ENCODE peak calls at places on chromosomes 13 and 19, in five cellular contexts. P is astrocyte of the spinal cord; L is fibroblast of pulmonary artery; H is activated CD8-positive, alpha-beta T cell treated with anti-CD3 and anti-CD28 coated beads for 36 hours; Q is GM06990. G is an unnamed sample.
A peak's percentile ranks its signal among the peaks of the same experiment; 100 is the strongest.

GRCh38 chr13:73832203-73832602 is 302.0 kb downstream of the KLF12 start:
- DNase-seq in L (no peak), H (no peak), Q (no peak), P (peak; percentile 26), G (no peak)

GRCh38 chr13:39036212-39036611 is 1.7 kb downstream of the PROSER1 start:
- DNase-seq in P (peak; percentile 27), Q (no peak), L (peak; percentile 44), H (peak; percentile 54), G (no peak)

GRCh38 chr13:96199315-96199714 is 109.4 kb downstream of the HS6ST3 start:
- DNase-seq in H (no peak), P (no peak), L (no peak), Q (no peak), G (no peak)

GRCh38 chr19:30449191-30449590 is 77.0 kb downstream of the ZNF536 start:
- DNase-seq in P (no peak), H (no peak), Q (no peak), L (no peak), G (no peak)

GRCh38 chr19:46678110-46678732 is 17.2 kb upstream of the DACT3 start:
- DNase-seq in P (no peak), L (peak; percentile 16), Q (peak; percentile 66), H (peak; percentile 80), G (no peak)

GRCh38 chr13:91141619-91142061 is 205.8 kb upstream of the MIR17HG start:
- DNase-seq in L (no peak), P (no peak), H (no peak), Q (no peak), G (no peak)

GRCh38 chr19:56689198-56689597 is 17.6 kb upstream of the ZNF835 start:
- DNase-seq in Q (no peak), P (no peak), L (no peak), H (no peak), G (no peak)

GRCh38 chr13:79451500-79451962 is 29.4 kb upstream of the NDFIP2 start:
- DNase-seq in P (peak; percentile 92), L (peak; percentile 88), Q (peak; percentile 55), H (peak; percentile 98), G (peak; percentile 76)

GRCh38 chr13:39417131-39417530 is 185.9 kb downstream of the LHFPL6 start:
- DNase-seq in L (peak; percentile 34), H (no peak), Q (no peak), P (peak; percentile 15), G (no peak)

GRCh38 chr19:9552902-9553301 is 14.5 kb upstream of the ZNF426 start:
- DNase-seq in Q (no peak), H (no peak), P (no peak), L (no peak), G (no peak)

GRCh38 chr13:93375491-93375890 is 148.9 kb downstream of the GPC6 start:
- DNase-seq in H (no peak), Q (no peak), L (no peak), P (no peak), G (no peak)

GRCh38 chr19:58021541-58022282 is 12.1 kb upstream of the ZSCAN1 start:
- DNase-seq in Q (no peak), H (peak; percentile 81), P (peak; percentile 17), L (peak; percentile 50), G (no peak)

GRCh38 chr19:8396563-8397203 is 6.5 kb downstream of the RAB11B start:
- DNase-seq in Q (peak; percentile 62), P (peak; percentile 35), H (peak; percentile 89), L (peak; percentile 69), G (peak; percentile 85)

GRCh38 chr19:44548736-44549135 is 19.3 kb upstream of the CEACAM20 start:
- DNase-seq in H (no peak), Q (no peak), L (peak; percentile 71), P (peak; percentile 41), G (no peak)

GRCh38 chr19:55579766-55580621 is 654 bp downstream of the ZNF579 start:
- DNase-seq in H (peak; percentile 28), L (peak; percentile 37), Q (no peak), P (peak; percentile 47), G (peak; percentile 73)

GRCh38 chr13:109288151-109288709 is 498.2 kb downstream of the IRS2 start:
- DNase-seq in Q (no peak), P (no peak), H (no peak), L (no peak), G (no peak)

GRCh38 chr19:46386996-46387712 is 26.2 kb downstream of the CCDC8 start:
- DNase-seq in H (no peak), L (no peak), P (no peak), Q (no peak), G (no peak)

GRCh38 chr19:40771101-40771539 is 4.2 kb upstream of the MIA start:
- DNase-seq in H (no peak), P (no peak), L (no peak), Q (no peak), G (no peak)

GRCh38 chr13:48493851-48494250 is 39.0 kb downstream of the RCBTB2 start:
- DNase-seq in P (no peak), L (peak; percentile 65), Q (no peak), H (no peak), G (no peak)

GRCh38 chr19:37313335-37313627 is 57.6 kb upstream of the ZNF527 start:
- DNase-seq in Q (no peak), H (no peak), P (no peak), L (no peak), G (no peak)

GRCh38 chr19:37317403-37318209 is 53.3 kb upstream of the ZNF527 start:
- DNase-seq in L (peak; percentile 100), P (peak; percentile 99), Q (peak; percentile 95), H (peak; percentile 95), G (peak; percentile 90)
- TF ChIP-seq CTCF in L (peak; percentile 35), P (peak; percentile 30), Q (peak; percentile 47), H (no peak), G (no peak)

GRCh38 chr19:4369109-4369887 is 25.9 kb downstream of the MPND start:
- DNase-seq in P (peak; percentile 35), H (peak; percentile 89), Q (peak; percentile 87), L (no peak), G (peak; percentile 83)
- TF ChIP-seq CTCF in P (no peak), H (no peak), Q (no peak), L (no peak), G (no peak)

DNA sequence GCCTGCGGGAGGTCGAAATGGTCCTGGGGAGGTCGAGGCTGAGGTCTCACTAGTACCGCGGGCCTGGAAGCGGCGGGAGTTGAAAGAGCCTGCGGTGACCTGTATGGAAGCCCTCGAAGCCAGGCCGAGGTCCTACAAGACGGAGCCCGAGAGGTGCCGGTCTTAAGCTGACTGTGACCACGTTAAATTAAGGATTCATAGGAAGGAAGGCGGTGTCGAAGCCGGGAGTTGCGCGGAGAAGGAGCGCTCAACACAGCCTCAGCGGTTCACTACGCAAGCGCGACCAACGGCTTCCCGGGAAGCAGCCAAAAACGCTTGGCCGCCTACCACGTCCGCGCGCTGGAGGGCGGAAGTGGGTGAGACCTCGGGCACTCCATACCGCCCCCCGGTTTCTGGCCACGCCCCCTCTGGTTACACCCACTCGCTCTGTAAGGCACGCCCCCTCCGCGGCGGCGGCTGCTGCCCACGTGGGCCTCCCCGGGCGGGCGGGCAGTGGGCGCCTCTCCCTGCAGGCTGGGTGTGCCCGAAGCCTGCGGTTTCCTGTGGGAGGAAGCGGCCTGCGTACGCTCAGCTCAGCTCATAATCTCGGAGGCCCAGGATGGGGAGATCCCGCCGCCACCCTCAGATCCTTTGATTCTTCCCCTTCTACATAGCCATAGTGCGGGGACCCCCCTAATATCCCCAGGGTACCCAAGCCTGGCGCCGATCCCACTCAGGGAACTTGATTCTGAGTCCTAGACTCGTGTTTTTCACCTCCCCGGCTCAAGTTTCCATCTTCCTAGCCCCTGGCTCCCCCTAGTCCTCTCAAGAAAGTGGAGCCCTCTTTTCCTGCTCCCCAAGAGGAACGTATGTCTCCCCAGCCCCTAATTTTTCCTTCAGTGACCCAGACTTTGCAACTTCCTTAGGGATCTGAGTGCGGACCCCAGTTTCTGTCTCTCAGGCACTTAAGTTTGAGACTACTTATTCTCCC is 3.4 kb upstream of the EMP3 start:
- DNase-seq in Q (peak; percentile 98), L (peak; percentile 99), P (peak; percentile 100), H (peak; percentile 98), G (peak; percentile 95)
- TF ChIP-seq CTCF in Q (no peak), L (no peak), P (no peak), H (no peak), G (no peak)

DNA sequence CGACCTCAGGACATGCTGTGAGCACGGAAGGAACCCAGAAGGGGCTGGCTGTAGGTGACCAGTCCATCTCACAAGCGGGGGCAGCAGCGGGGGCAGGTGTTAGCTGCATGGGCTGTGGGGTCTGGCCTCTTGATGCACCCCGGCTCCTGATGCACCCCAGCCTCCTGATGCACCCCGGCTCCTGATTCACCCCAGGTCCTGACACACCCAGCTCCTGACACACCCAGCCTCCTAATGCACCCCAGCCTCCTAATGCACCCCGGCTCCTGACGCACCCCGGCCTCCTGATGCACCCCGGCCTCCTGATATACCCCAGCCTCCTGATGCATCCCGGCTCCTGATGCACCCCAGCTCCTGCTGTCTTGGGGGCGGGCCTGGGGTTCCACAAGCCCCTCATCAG is 7.4 kb downstream of the LSM7 start:
- DNase-seq in L (no peak), H (no peak), Q (no peak), P (no peak), G (no peak)
- TF ChIP-seq CTCF in L (no peak), H (no peak), Q (no peak), P (no peak), G (no peak)

G was measured in GM20000.